ENCODE peak calls at places on chromosome 11, in ten cellular contexts. One of them, this sample, is unnamed.

GRCh38 chr11:22079133-22079847 is 113.6 kb upstream of the ANO5 start:
- DNase-seq in NCI-H460: no peak
- DNase-seq in adipocyte: no peak
- DNase-seq in anterior cingulate cortex: no peak
- DNase-seq in A673: no peak
- DNase-seq in M059J: no peak
- DNase-seq in stimulated activated naive CD8-positive, alpha-beta T cell treated with anti-CD3 and anti-CD28 coated beads, Interleukin-15, Interleukin-2, amounts not matched to agents 100 U/mL and 50 U/mL, for 24 hours: no peak
- DNase-seq in DMS153: no peak
- DNase-seq in CD4-positive, alpha-beta memory T cell: no peak
- DNase-seq in fibroblast of pulmonary artery: no peak
- DNase-seq in this sample: no peak

GRCh38 chr11:64150481-64151239 is 15.3 kb downstream of the MACROD1 start:
- DNase-seq in stimulated activated naive CD8-positive, alpha-beta T cell treated with anti-CD3 and anti-CD28 coated beads, Interleukin-15, Interleukin-2, amounts not matched to agents 100 U/mL and 50 U/mL, for 24 hours: no peak
- DNase-seq in DMS153: peak
- DNase-seq in anterior cingulate cortex: no peak
- DNase-seq in M059J: no peak
- DNase-seq in CD4-positive, alpha-beta memory T cell: no peak
- DNase-seq in fibroblast of pulmonary artery: no peak
- DNase-seq in adipocyte: no peak
- DNase-seq in A673: no peak
- DNase-seq in NCI-H460: no peak
- DNase-seq in this sample: no peak

GRCh38 chr11:120241277-120241676 is 1.3 kb downstream of the POU2F3 start:
- DNase-seq in NCI-H460: no peak
- DNase-seq in DMS153: no peak
- DNase-seq in A673: no peak
- DNase-seq in CD4-positive, alpha-beta memory T cell: no peak
- DNase-seq in anterior cingulate cortex: no peak
- DNase-seq in stimulated activated naive CD8-positive, alpha-beta T cell treated with anti-CD3 and anti-CD28 coated beads, Interleukin-15, Interleukin-2, amounts not matched to agents 100 U/mL and 50 U/mL, for 24 hours: no peak
- DNase-seq in adipocyte: no peak
- DNase-seq in fibroblast of pulmonary artery: no peak
- DNase-seq in M059J: no peak
- DNase-seq in this sample: no peak

GRCh38 chr11:62445314-62445740 is 26.5 kb downstream of the SCGB1A1 start:
- DNase-seq in CD4-positive, alpha-beta memory T cell: no peak
- DNase-seq in M059J: peak
- DNase-seq in stimulated activated naive CD8-positive, alpha-beta T cell treated with anti-CD3 and anti-CD28 coated beads, Interleukin-15, Interleukin-2, amounts not matched to agents 100 U/mL and 50 U/mL, for 24 hours: no peak
- DNase-seq in fibroblast of pulmonary artery: peak
- DNase-seq in anterior cingulate cortex: no peak
- DNase-seq in DMS153: no peak
- DNase-seq in NCI-H460: no peak
- DNase-seq in A673: no peak
- DNase-seq in adipocyte: peak
- DNase-seq in this sample: no peak

GRCh38 chr11:123083623-123084029 is 21.7 kb upstream of the HSPA8 start:
- DNase-seq in anterior cingulate cortex: no peak
- DNase-seq in A673: peak
- DNase-seq in adipocyte: peak
- DNase-seq in CD4-positive, alpha-beta memory T cell: peak
- DNase-seq in DMS153: peak
- DNase-seq in fibroblast of pulmonary artery: peak
- DNase-seq in M059J: peak
- DNase-seq in NCI-H460: peak
- DNase-seq in stimulated activated naive CD8-positive, alpha-beta T cell treated with anti-CD3 and anti-CD28 coated beads, Interleukin-15, Interleukin-2, amounts not matched to agents 100 U/mL and 50 U/mL, for 24 hours: peak
- DNase-seq in this sample: no peak

GRCh38 chr11:20258496-20258895 is 98.2 kb upstream of the DBX1 start:
- DNase-seq in anterior cingulate cortex: no peak
- DNase-seq in A673: no peak
- DNase-seq in fibroblast of pulmonary artery: no peak
- DNase-seq in adipocyte: no peak
- DNase-seq in M059J: no peak
- DNase-seq in NCI-H460: no peak
- DNase-seq in DMS153: no peak
- DNase-seq in stimulated activated naive CD8-positive, alpha-beta T cell treated with anti-CD3 and anti-CD28 coated beads, Interleukin-15, Interleukin-2, amounts not matched to agents 100 U/mL and 50 U/mL, for 24 hours: no peak
- DNase-seq in CD4-positive, alpha-beta memory T cell: no peak
- DNase-seq in this sample: no peak

GRCh38 chr11:44014968-44015623 is 32.7 kb upstream of the ACCSL start:
- DNase-seq in stimulated activated naive CD8-positive, alpha-beta T cell treated with anti-CD3 and anti-CD28 coated beads, Interleukin-15, Interleukin-2, amounts not matched to agents 100 U/mL and 50 U/mL, for 24 hours: no peak
- DNase-seq in A673: no peak
- DNase-seq in fibroblast of pulmonary artery: peak
- DNase-seq in DMS153: no peak
- DNase-seq in CD4-positive, alpha-beta memory T cell: no peak
- DNase-seq in NCI-H460: no peak
- DNase-seq in anterior cingulate cortex: no peak
- DNase-seq in adipocyte: peak
- DNase-seq in M059J: peak
- DNase-seq in this sample: no peak

GRCh38 chr11:129249923-129250322 is 57.8 kb upstream of the ARHGAP32 start:
- DNase-seq in anterior cingulate cortex: no peak
- DNase-seq in fibroblast of pulmonary artery: no peak
- DNase-seq in CD4-positive, alpha-beta memory T cell: no peak
- DNase-seq in stimulated activated naive CD8-positive, alpha-beta T cell treated with anti-CD3 and anti-CD28 coated beads, Interleukin-15, Interleukin-2, amounts not matched to agents 100 U/mL and 50 U/mL, for 24 hours: no peak
- DNase-seq in M059J: peak
- DNase-seq in NCI-H460: no peak
- DNase-seq in A673: no peak
- DNase-seq in DMS153: no peak
- DNase-seq in adipocyte: no peak
- DNase-seq in this sample: no peak

GRCh38 chr11:126156814-126157213 is 54.6 kb downstream of the RPUSD4 start:
- DNase-seq in adipocyte: peak
- DNase-seq in NCI-H460: no peak
- DNase-seq in A673: no peak
- DNase-seq in DMS153: no peak
- DNase-seq in stimulated activated naive CD8-positive, alpha-beta T cell treated with anti-CD3 and anti-CD28 coated beads, Interleukin-15, Interleukin-2, amounts not matched to agents 100 U/mL and 50 U/mL, for 24 hours: no peak
- DNase-seq in CD4-positive, alpha-beta memory T cell: no peak
- DNase-seq in M059J: no peak
- DNase-seq in fibroblast of pulmonary artery: no peak
- DNase-seq in anterior cingulate cortex: no peak
- DNase-seq in this sample: no peak

GRCh38 chr11:33552756-33553155 is 147.9 kb downstream of the C11orf91 start:
- DNase-seq in DMS153: no peak
- DNase-seq in anterior cingulate cortex: no peak
- DNase-seq in fibroblast of pulmonary artery: peak
- DNase-seq in NCI-H460: no peak
- DNase-seq in M059J: peak
- DNase-seq in adipocyte: no peak
- DNase-seq in CD4-positive, alpha-beta memory T cell: no peak
- DNase-seq in A673: no peak
- DNase-seq in stimulated activated naive CD8-positive, alpha-beta T cell treated with anti-CD3 and anti-CD28 coated beads, Interleukin-15, Interleukin-2, amounts not matched to agents 100 U/mL and 50 U/mL, for 24 hours: no peak
- DNase-seq in this sample: no peak

GRCh38 chr11:64649304-64649703 is 58.3 kb downstream of the SLC22A12 start:
- DNase-seq in A673: peak
- DNase-seq in NCI-H460: no peak
- DNase-seq in M059J: peak
- DNase-seq in fibroblast of pulmonary artery: peak
- DNase-seq in DMS153: no peak
- DNase-seq in adipocyte: peak
- DNase-seq in anterior cingulate cortex: no peak
- DNase-seq in CD4-positive, alpha-beta memory T cell: no peak
- DNase-seq in stimulated activated naive CD8-positive, alpha-beta T cell treated with anti-CD3 and anti-CD28 coated beads, Interleukin-15, Interleukin-2, amounts not matched to agents 100 U/mL and 50 U/mL, for 24 hours: no peak
- DNase-seq in this sample: no peak

GRCh38 chr11:69683764-69684333 is 8.7 kb upstream of the LTO1 start:
- DNase-seq in stimulated activated naive CD8-positive, alpha-beta T cell treated with anti-CD3 and anti-CD28 coated beads, Interleukin-15, Interleukin-2, amounts not matched to agents 100 U/mL and 50 U/mL, for 24 hours: no peak
- DNase-seq in A673: peak
- DNase-seq in fibroblast of pulmonary artery: peak
- DNase-seq in NCI-H460: no peak
- DNase-seq in anterior cingulate cortex: no peak
- DNase-seq in CD4-positive, alpha-beta memory T cell: no peak
- DNase-seq in adipocyte: no peak
- DNase-seq in DMS153: no peak
- DNase-seq in M059J: peak
- DNase-seq in this sample: no peak

GRCh38 chr11:111652184-111652583 is 49.9 kb downstream of the SIK2 start:
- DNase-seq in DMS153: no peak
- DNase-seq in anterior cingulate cortex: no peak
- DNase-seq in stimulated activated naive CD8-positive, alpha-beta T cell treated with anti-CD3 and anti-CD28 coated beads, Interleukin-15, Interleukin-2, amounts not matched to agents 100 U/mL and 50 U/mL, for 24 hours: no peak
- DNase-seq in fibroblast of pulmonary artery: peak
- DNase-seq in NCI-H460: no peak
- DNase-seq in M059J: no peak
- DNase-seq in CD4-positive, alpha-beta memory T cell: no peak
- DNase-seq in adipocyte: peak
- DNase-seq in A673: no peak
- DNase-seq in this sample: no peak

GRCh38 chr11:19938051-19938856 is 222.0 kb downstream of the DBX1 start:
- DNase-seq in fibroblast of pulmonary artery: peak
- DNase-seq in DMS153: peak
- DNase-seq in CD4-positive, alpha-beta memory T cell: no peak
- DNase-seq in anterior cingulate cortex: no peak
- DNase-seq in M059J: peak
- DNase-seq in stimulated activated naive CD8-positive, alpha-beta T cell treated with anti-CD3 and anti-CD28 coated beads, Interleukin-15, Interleukin-2, amounts not matched to agents 100 U/mL and 50 U/mL, for 24 hours: peak
- DNase-seq in NCI-H460: peak
- DNase-seq in A673: peak
- DNase-seq in adipocyte: peak
- DNase-seq in this sample: peak

GRCh38 chr11:122189259-122189658 is 73.2 kb upstream of the BLID start:
- DNase-seq in fibroblast of pulmonary artery: peak
- DNase-seq in M059J: peak
- DNase-seq in DMS153: no peak
- DNase-seq in A673: peak
- DNase-seq in adipocyte: peak
- DNase-seq in anterior cingulate cortex: no peak
- DNase-seq in NCI-H460: peak
- DNase-seq in CD4-positive, alpha-beta memory T cell: no peak
- DNase-seq in stimulated activated naive CD8-positive, alpha-beta T cell treated with anti-CD3 and anti-CD28 coated beads, Interleukin-15, Interleukin-2, amounts not matched to agents 100 U/mL and 50 U/mL, for 24 hours: no peak
- DNase-seq in this sample: no peak

GRCh38 chr11:9688716-9689511 is 25.0 kb downstream of the SWAP70 start:
- DNase-seq in DMS153: no peak
- DNase-seq in NCI-H460: no peak
- DNase-seq in adipocyte: peak
- DNase-seq in stimulated activated naive CD8-positive, alpha-beta T cell treated with anti-CD3 and anti-CD28 coated beads, Interleukin-15, Interleukin-2, amounts not matched to agents 100 U/mL and 50 U/mL, for 24 hours: no peak
- DNase-seq in M059J: peak
- DNase-seq in anterior cingulate cortex: no peak
- DNase-seq in fibroblast of pulmonary artery: peak
- DNase-seq in A673: peak
- DNase-seq in CD4-positive, alpha-beta memory T cell: no peak
- DNase-seq in this sample: peak

This sample was measured in naive B cell.